ENCODE peak calls at places on chromosome 19, in ten cellular contexts. One of them, this sample, is unnamed. For H3K4me1, the result is how much of the 10 kb centered on the place peaks cover.

GRCh38 chr19:384801-385169 is 24.2 kb downstream of the C2CD4C start:
- DNase-seq in ovary: no peak
- DNase-seq in stomach: no peak
- DNase-seq in left ventricle myocardium inferior: no peak
- DNase-seq in body of pancreas: no peak
- DNase-seq in effector memory CD4-positive, alpha-beta T cell: no peak
- DNase-seq in HAP-1: no peak
- DNase-seq in ascending aorta: no peak
- DNase-seq in PC-3: no peak
- DNase-seq in colonic mucosa: no peak
- DNase-seq in this sample: no peak

GRCh38 chr19:1247747-1248453 is 483 bp upstream of the MIDN start:
- DNase-seq in ovary: peak
- DNase-seq in stomach: peak
- DNase-seq in left ventricle myocardium inferior: peak
- DNase-seq in body of pancreas: peak
- DNase-seq in effector memory CD4-positive, alpha-beta T cell: peak
- DNase-seq in HAP-1: no peak
- DNase-seq in ascending aorta: peak
- DNase-seq in PC-3: peak
- DNase-seq in colonic mucosa: peak
- DNase-seq in this sample: no peak

GRCh38 chr19:35041548-35042055 is at the start of gene HPN:
- DNase-seq in ovary: peak
- DNase-seq in stomach: peak
- DNase-seq in left ventricle myocardium inferior: no peak
- DNase-seq in body of pancreas: peak
- DNase-seq in effector memory CD4-positive, alpha-beta T cell: no peak
- DNase-seq in HAP-1: no peak
- DNase-seq in ascending aorta: no peak
- DNase-seq in PC-3: no peak
- DNase-seq in colonic mucosa: no peak
- DNase-seq in this sample: no peak

GRCh38 chr19:29277107-29277506 is 64.2 kb upstream of the UQCRFS1 start:
- DNase-seq in ovary: no peak
- DNase-seq in stomach: no peak
- DNase-seq in left ventricle myocardium inferior: no peak
- DNase-seq in body of pancreas: peak
- DNase-seq in effector memory CD4-positive, alpha-beta T cell: peak
- DNase-seq in HAP-1: no peak
- DNase-seq in ascending aorta: no peak
- DNase-seq in PC-3: no peak
- DNase-seq in colonic mucosa: no peak
- DNase-seq in this sample: peak

GRCh38 chr19:24098359-24098758 is 11.4 kb downstream of the ZNF254 start:
- DNase-seq in ovary: no peak
- DNase-seq in stomach: no peak
- DNase-seq in left ventricle myocardium inferior: no peak
- DNase-seq in body of pancreas: no peak
- DNase-seq in effector memory CD4-positive, alpha-beta T cell: no peak
- DNase-seq in HAP-1: no peak
- DNase-seq in ascending aorta: no peak
- DNase-seq in PC-3: no peak
- DNase-seq in colonic mucosa: no peak
- DNase-seq in this sample: no peak

GRCh38 chr19:41997121-41997850 is 3.3 kb upstream of the ATP1A3 start:
- DNase-seq in ovary: peak
- DNase-seq in stomach: peak
- DNase-seq in left ventricle myocardium inferior: peak
- DNase-seq in body of pancreas: peak
- DNase-seq in effector memory CD4-positive, alpha-beta T cell: no peak
- DNase-seq in HAP-1: peak
- DNase-seq in ascending aorta: no peak
- DNase-seq in PC-3: peak
- DNase-seq in colonic mucosa: peak
- DNase-seq in this sample: no peak

GRCh38 chr19:32868206-32868950 is 1.2 kb downstream of the SLC7A9 start:
- DNase-seq in ovary: no peak
- DNase-seq in stomach: peak
- DNase-seq in left ventricle myocardium inferior: no peak
- DNase-seq in body of pancreas: no peak
- DNase-seq in effector memory CD4-positive, alpha-beta T cell: no peak
- DNase-seq in HAP-1: no peak
- DNase-seq in ascending aorta: no peak
- DNase-seq in PC-3: no peak
- DNase-seq in colonic mucosa: no peak
- DNase-seq in this sample: no peak

GRCh38 chr19:15871570-15871969 is 26.3 kb downstream of the CYP4F2 start:
- DNase-seq in ovary: no peak
- DNase-seq in stomach: no peak
- DNase-seq in left ventricle myocardium inferior: no peak
- DNase-seq in body of pancreas: peak
- DNase-seq in effector memory CD4-positive, alpha-beta T cell: no peak
- DNase-seq in HAP-1: no peak
- DNase-seq in ascending aorta: peak
- DNase-seq in PC-3: no peak
- DNase-seq in colonic mucosa: no peak
- DNase-seq in this sample: no peak

DNA sequence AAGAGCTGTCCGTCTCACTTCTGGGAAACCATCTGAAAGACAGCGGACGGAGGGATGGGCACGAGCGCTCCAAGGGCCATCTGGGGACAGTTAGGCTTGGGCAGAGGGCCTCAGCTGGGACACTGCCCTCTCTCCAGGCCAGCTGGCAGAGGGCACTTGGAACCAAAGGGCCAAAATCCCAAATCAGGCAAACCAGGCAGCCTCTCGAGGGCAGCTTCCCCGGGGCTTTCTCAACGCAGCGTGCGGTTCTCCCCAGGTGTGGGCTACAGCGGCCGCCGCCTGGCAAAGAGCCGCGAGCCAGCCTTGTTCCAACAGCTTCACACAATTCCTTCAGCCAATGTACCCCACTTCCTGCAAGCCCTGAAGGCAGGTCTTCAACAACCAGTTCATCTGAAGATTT is 5.0 kb downstream of the MLLT1 start:
- DNase-seq in ovary: no peak
- DNase-seq in stomach: no peak
- DNase-seq in left ventricle myocardium inferior: no peak
- DNase-seq in body of pancreas: no peak
- DNase-seq in effector memory CD4-positive, alpha-beta T cell: no peak
- DNase-seq in HAP-1: no peak
- DNase-seq in ascending aorta: peak
- DNase-seq in PC-3: no peak
- DNase-seq in colonic mucosa: no peak
- DNase-seq in this sample: no peak
- H3K4me3 ChIP-seq in ovary: no peak
- H3K4me3 ChIP-seq in stomach: no peak
- H3K4me3 ChIP-seq in left ventricle myocardium inferior: peak
- H3K4me3 ChIP-seq in body of pancreas: no peak
- H3K4me3 ChIP-seq in effector memory CD4-positive, alpha-beta T cell: no peak
- H3K4me3 ChIP-seq in HAP-1: no peak
- H3K4me3 ChIP-seq in ascending aorta: peak
- H3K4me3 ChIP-seq in PC-3: peak
- H3K4me3 ChIP-seq in colonic mucosa: no peak
- H3K4me3 ChIP-seq in this sample: no peak

GRCh38 chr19:45177817-45178261 is at the start of gene TRAPPC6A:
- DNase-seq in ovary: no peak
- DNase-seq in stomach: peak
- DNase-seq in left ventricle myocardium inferior: no peak
- DNase-seq in body of pancreas: no peak
- DNase-seq in effector memory CD4-positive, alpha-beta T cell: no peak
- DNase-seq in HAP-1: no peak
- DNase-seq in ascending aorta: no peak
- DNase-seq in PC-3: peak
- DNase-seq in colonic mucosa: no peak
- DNase-seq in this sample: no peak
- H3K4me1 ChIP-seq in ovary: under half
- H3K4me1 ChIP-seq in stomach: half or more
- H3K4me1 ChIP-seq in left ventricle myocardium inferior: under half
- H3K4me1 ChIP-seq in body of pancreas: under half
- H3K4me1 ChIP-seq in effector memory CD4-positive, alpha-beta T cell: under half
- H3K4me1 ChIP-seq in HAP-1: under half
- H3K4me1 ChIP-seq in ascending aorta: under half
- H3K4me1 ChIP-seq in PC-3: under half
- H3K4me1 ChIP-seq in colonic mucosa: under half
- H3K4me1 ChIP-seq in this sample: under half

GRCh38 chr19:18338471-18339001 is 1.9 kb upstream of the PGPEP1 start:
- DNase-seq in ovary: no peak
- DNase-seq in stomach: no peak
- DNase-seq in left ventricle myocardium inferior: no peak
- DNase-seq in body of pancreas: no peak
- DNase-seq in effector memory CD4-positive, alpha-beta T cell: no peak
- DNase-seq in HAP-1: no peak
- DNase-seq in ascending aorta: no peak
- DNase-seq in PC-3: no peak
- DNase-seq in colonic mucosa: no peak
- DNase-seq in this sample: no peak

GRCh38 chr19:18340237-18340989 is at the start of gene PGPEP1:
- DNase-seq in ovary: peak
- DNase-seq in stomach: peak
- DNase-seq in left ventricle myocardium inferior: peak
- DNase-seq in body of pancreas: peak
- DNase-seq in effector memory CD4-positive, alpha-beta T cell: peak
- DNase-seq in HAP-1: peak
- DNase-seq in ascending aorta: peak
- DNase-seq in PC-3: peak
- DNase-seq in colonic mucosa: peak
- DNase-seq in this sample: no peak

GRCh38 chr19:18340990-18341868 is 831 bp downstream of the PGPEP1 start:
- DNase-seq in ovary: peak
- DNase-seq in stomach: peak
- DNase-seq in left ventricle myocardium inferior: peak
- DNase-seq in body of pancreas: peak
- DNase-seq in effector memory CD4-positive, alpha-beta T cell: peak
- DNase-seq in HAP-1: no peak
- DNase-seq in ascending aorta: peak
- DNase-seq in PC-3: peak
- DNase-seq in colonic mucosa: peak
- DNase-seq in this sample: no peak

GRCh38 chr19:18342090-18342632 is 1.8 kb downstream of the PGPEP1 start:
- DNase-seq in ovary: no peak
- DNase-seq in stomach: no peak
- DNase-seq in left ventricle myocardium inferior: no peak
- DNase-seq in body of pancreas: no peak
- DNase-seq in effector memory CD4-positive, alpha-beta T cell: no peak
- DNase-seq in HAP-1: no peak
- DNase-seq in ascending aorta: no peak
- DNase-seq in PC-3: no peak
- DNase-seq in colonic mucosa: no peak
- DNase-seq in this sample: no peak

GRCh38 chr19:18339703-18340102 is 695 bp upstream of the PGPEP1 start:
- DNase-seq in ovary: no peak
- DNase-seq in stomach: no peak
- DNase-seq in left ventricle myocardium inferior: no peak
- DNase-seq in body of pancreas: no peak
- DNase-seq in effector memory CD4-positive, alpha-beta T cell: no peak
- DNase-seq in HAP-1: peak
- DNase-seq in ascending aorta: no peak
- DNase-seq in PC-3: peak
- DNase-seq in colonic mucosa: peak
- DNase-seq in this sample: no peak
- H3K4me3 ChIP-seq in ovary: peak
- H3K4me3 ChIP-seq in stomach: peak
- H3K4me3 ChIP-seq in left ventricle myocardium inferior: peak
- H3K4me3 ChIP-seq in body of pancreas: no peak
- H3K4me3 ChIP-seq in effector memory CD4-positive, alpha-beta T cell: peak
- H3K4me3 ChIP-seq in HAP-1: peak
- H3K4me3 ChIP-seq in ascending aorta: peak
- H3K4me3 ChIP-seq in PC-3: peak
- H3K4me3 ChIP-seq in colonic mucosa: no peak
- H3K4me3 ChIP-seq in this sample: no peak

GRCh38 chr19:47646924-47647323 is 38.0 kb downstream of the BICRA start:
- DNase-seq in ovary: no peak
- DNase-seq in stomach: no peak
- DNase-seq in left ventricle myocardium inferior: no peak
- DNase-seq in body of pancreas: no peak
- DNase-seq in effector memory CD4-positive, alpha-beta T cell: no peak
- DNase-seq in HAP-1: no peak
- DNase-seq in ascending aorta: no peak
- DNase-seq in PC-3: no peak
- DNase-seq in colonic mucosa: no peak
- DNase-seq in this sample: no peak
- H3K4me1 ChIP-seq in ovary: under half
- H3K4me1 ChIP-seq in stomach: half or more
- H3K4me1 ChIP-seq in left ventricle myocardium inferior: half or more
- H3K4me1 ChIP-seq in body of pancreas: under half
- H3K4me1 ChIP-seq in effector memory CD4-positive, alpha-beta T cell: under half
- H3K4me1 ChIP-seq in HAP-1: under half
- H3K4me1 ChIP-seq in ascending aorta: under half
- H3K4me1 ChIP-seq in PC-3: under half
- H3K4me1 ChIP-seq in colonic mucosa: under half
- H3K4me1 ChIP-seq in this sample: under half

This sample was measured in iPS DF 6.9.